ENCODE peak calls at places on chromosomes 3 and 15, in ten cellular contexts. One of them, this sample, is unnamed.

GRCh38 chr15:68818088-68818670 is 2.5 kb downstream of the ANP32A start:
- DNase-seq in bronchial epithelial cell: no peak
- DNase-seq in fibroblast of lung: peak; percentile 73
- DNase-seq in RWPE1: peak; percentile 42
- DNase-seq in CD4-positive, alpha-beta T cell: peak; percentile 75
- DNase-seq in GM12865: peak; percentile 80
- DNase-seq in hepatocyte: peak; percentile 86
- DNase-seq in WERI-Rb-1: peak; percentile 82
- DNase-seq in neural progenitor cell: peak; percentile 87
- DNase-seq in GM10248: peak; percentile 61
- DNase-seq in this sample: peak; percentile 72

GRCh38 chr3:54897028-54897711 is 30.7 kb downstream of the LRTM1 start:
- DNase-seq in CD4-positive, alpha-beta T cell: no peak
- DNase-seq in WERI-Rb-1: no peak
- DNase-seq in GM10248: no peak
- DNase-seq in GM12865: no peak
- DNase-seq in RWPE1: no peak
- DNase-seq in hepatocyte: no peak
- DNase-seq in bronchial epithelial cell: no peak
- DNase-seq in fibroblast of lung: peak; percentile 88
- DNase-seq in neural progenitor cell: no peak
- DNase-seq in this sample: no peak

GRCh38 chr3:187642861-187643260 is 27.3 kb downstream of the SST start:
- DNase-seq in RWPE1: no peak
- DNase-seq in fibroblast of lung: no peak
- DNase-seq in bronchial epithelial cell: no peak
- DNase-seq in hepatocyte: no peak
- DNase-seq in CD4-positive, alpha-beta T cell: no peak
- DNase-seq in GM12865: no peak
- DNase-seq in GM10248: no peak
- DNase-seq in WERI-Rb-1: no peak
- DNase-seq in neural progenitor cell: no peak
- DNase-seq in this sample: no peak

GRCh38 chr3:27253831-27254230 is 115.4 kb downstream of the NEK10 start:
- DNase-seq in CD4-positive, alpha-beta T cell: no peak
- DNase-seq in neural progenitor cell: peak; percentile 68
- DNase-seq in bronchial epithelial cell: peak; percentile 61
- DNase-seq in GM10248: peak; percentile 15
- DNase-seq in GM12865: peak; percentile 44
- DNase-seq in RWPE1: peak; percentile 38
- DNase-seq in hepatocyte: peak; percentile 49
- DNase-seq in fibroblast of lung: peak; percentile 45
- DNase-seq in WERI-Rb-1: peak; percentile 36
- DNase-seq in this sample: peak; percentile 24

GRCh38 chr15:60708684-60709083 is 229.7 kb upstream of the ICE2 start:
- DNase-seq in bronchial epithelial cell: no peak
- DNase-seq in neural progenitor cell: no peak
- DNase-seq in WERI-Rb-1: no peak
- DNase-seq in RWPE1: no peak
- DNase-seq in GM10248: no peak
- DNase-seq in CD4-positive, alpha-beta T cell: no peak
- DNase-seq in fibroblast of lung: peak; percentile 91
- DNase-seq in hepatocyte: no peak
- DNase-seq in GM12865: no peak
- DNase-seq in this sample: no peak

GRCh38 chr3:77682162-77682561 is 642.3 kb downstream of the ROBO2 start:
- DNase-seq in GM10248: no peak
- DNase-seq in neural progenitor cell: no peak
- DNase-seq in GM12865: no peak
- DNase-seq in hepatocyte: no peak
- DNase-seq in RWPE1: no peak
- DNase-seq in CD4-positive, alpha-beta T cell: no peak
- DNase-seq in bronchial epithelial cell: no peak
- DNase-seq in WERI-Rb-1: no peak
- DNase-seq in fibroblast of lung: no peak
- DNase-seq in this sample: no peak

GRCh38 chr3:15795563-15796308 is 2.0 kb downstream of the ANKRD28 start:
- DNase-seq in CD4-positive, alpha-beta T cell: no peak
- DNase-seq in bronchial epithelial cell: peak; percentile 66
- DNase-seq in hepatocyte: no peak
- DNase-seq in fibroblast of lung: peak; percentile 77
- DNase-seq in RWPE1: no peak
- DNase-seq in GM10248: no peak
- DNase-seq in GM12865: peak; percentile 74
- DNase-seq in WERI-Rb-1: no peak
- DNase-seq in neural progenitor cell: no peak
- DNase-seq in this sample: no peak

GRCh38 chr15:99731336-99732267 is 1.6 kb downstream of the LYSMD4 start:
- DNase-seq in fibroblast of lung: no peak
- DNase-seq in RWPE1: no peak
- DNase-seq in neural progenitor cell: peak; percentile 19
- DNase-seq in GM12865: no peak
- DNase-seq in bronchial epithelial cell: no peak
- DNase-seq in CD4-positive, alpha-beta T cell: no peak
- DNase-seq in GM10248: no peak
- DNase-seq in hepatocyte: no peak
- DNase-seq in WERI-Rb-1: no peak
- DNase-seq in this sample: peak; percentile 47

GRCh38 chr3:52248165-52248541 is 2.6 kb downstream of the PPM1M start:
- DNase-seq in bronchial epithelial cell: no peak
- DNase-seq in fibroblast of lung: no peak
- DNase-seq in RWPE1: no peak
- DNase-seq in GM10248: no peak
- DNase-seq in CD4-positive, alpha-beta T cell: no peak
- DNase-seq in hepatocyte: no peak
- DNase-seq in neural progenitor cell: no peak
- DNase-seq in WERI-Rb-1: no peak
- DNase-seq in GM12865: no peak
- DNase-seq in this sample: no peak

GRCh38 chr15:60005352-60006202 is 1.5 kb downstream of the FOXB1 start:
- DNase-seq in fibroblast of lung: no peak
- DNase-seq in GM10248: no peak
- DNase-seq in WERI-Rb-1: peak; percentile 13
- DNase-seq in bronchial epithelial cell: no peak
- DNase-seq in CD4-positive, alpha-beta T cell: no peak
- DNase-seq in GM12865: no peak
- DNase-seq in RWPE1: no peak
- DNase-seq in neural progenitor cell: peak; percentile 48
- DNase-seq in hepatocyte: no peak
- DNase-seq in this sample: peak; percentile 35

GRCh38 chr15:53534105-53534839 is 225.2 kb downstream of the WDR72 start:
- DNase-seq in neural progenitor cell: no peak
- DNase-seq in fibroblast of lung: no peak
- DNase-seq in GM10248: no peak
- DNase-seq in hepatocyte: no peak
- DNase-seq in WERI-Rb-1: no peak
- DNase-seq in GM12865: no peak
- DNase-seq in bronchial epithelial cell: peak; percentile 61
- DNase-seq in RWPE1: no peak
- DNase-seq in CD4-positive, alpha-beta T cell: no peak
- DNase-seq in this sample: no peak

GRCh38 chr3:50388021-50388719 is 28.8 kb upstream of the TMEM115 start:
- DNase-seq in GM10248: no peak
- DNase-seq in WERI-Rb-1: peak; percentile 81
- DNase-seq in RWPE1: no peak
- DNase-seq in fibroblast of lung: no peak
- DNase-seq in hepatocyte: peak; percentile 30
- DNase-seq in neural progenitor cell: peak; percentile 75
- DNase-seq in GM12865: peak; percentile 16
- DNase-seq in CD4-positive, alpha-beta T cell: no peak
- DNase-seq in bronchial epithelial cell: no peak
- DNase-seq in this sample: peak; percentile 68
- TF ChIP-seq CTCF in GM10248: peak; percentile 8
- TF ChIP-seq CTCF in WERI-Rb-1: peak; percentile 90
- TF ChIP-seq CTCF in RWPE1: no peak
- TF ChIP-seq CTCF in fibroblast of lung: no peak
- TF ChIP-seq CTCF in hepatocyte: peak; percentile 28
- TF ChIP-seq CTCF in neural progenitor cell: peak; percentile 62
- TF ChIP-seq CTCF in GM12865: peak; percentile 24
- TF ChIP-seq CTCF in CD4-positive, alpha-beta T cell: no peak
- TF ChIP-seq CTCF in bronchial epithelial cell: peak; percentile 54
- TF ChIP-seq CTCF in this sample: peak; percentile 34

GRCh38 chr15:89034305-89034704 is 54.0 kb upstream of the ABHD2 start:
- DNase-seq in fibroblast of lung: peak; percentile 23
- DNase-seq in GM12865: peak; percentile 13
- DNase-seq in neural progenitor cell: no peak
- DNase-seq in GM10248: no peak
- DNase-seq in hepatocyte: no peak
- DNase-seq in RWPE1: peak; percentile 41
- DNase-seq in CD4-positive, alpha-beta T cell: no peak
- DNase-seq in WERI-Rb-1: no peak
- DNase-seq in bronchial epithelial cell: no peak
- DNase-seq in this sample: no peak
- TF ChIP-seq CTCF in fibroblast of lung: peak; percentile 23
- TF ChIP-seq CTCF in GM12865: no peak
- TF ChIP-seq CTCF in neural progenitor cell: no peak
- TF ChIP-seq CTCF in GM10248: peak; percentile 12
- TF ChIP-seq CTCF in hepatocyte: peak; percentile 39
- TF ChIP-seq CTCF in RWPE1: peak; percentile 58
- TF ChIP-seq CTCF in CD4-positive, alpha-beta T cell: no peak
- TF ChIP-seq CTCF in WERI-Rb-1: peak; percentile 31
- TF ChIP-seq CTCF in bronchial epithelial cell: peak; percentile 27
- TF ChIP-seq CTCF in this sample: no peak

GRCh38 chr3:10941972-10942371 is 50.6 kb upstream of the SLC6A1 start:
- DNase-seq in hepatocyte: no peak
- DNase-seq in fibroblast of lung: no peak
- DNase-seq in neural progenitor cell: peak; percentile 35
- DNase-seq in bronchial epithelial cell: peak; percentile 74
- DNase-seq in WERI-Rb-1: peak; percentile 53
- DNase-seq in RWPE1: no peak
- DNase-seq in GM12865: peak; percentile 29
- DNase-seq in GM10248: no peak
- DNase-seq in CD4-positive, alpha-beta T cell: no peak
- DNase-seq in this sample: peak; percentile 35
- TF ChIP-seq CTCF in hepatocyte: peak; percentile 37
- TF ChIP-seq CTCF in fibroblast of lung: peak; percentile 57
- TF ChIP-seq CTCF in neural progenitor cell: peak; percentile 78
- TF ChIP-seq CTCF in bronchial epithelial cell: peak; percentile 82
- TF ChIP-seq CTCF in WERI-Rb-1: peak; percentile 94
- TF ChIP-seq CTCF in RWPE1: peak; percentile 50
- TF ChIP-seq CTCF in GM12865: peak; percentile 71
- TF ChIP-seq CTCF in GM10248: peak; percentile 43
- TF ChIP-seq CTCF in CD4-positive, alpha-beta T cell: peak; percentile 35
- TF ChIP-seq CTCF in this sample: peak; percentile 84

GRCh38 chr3:156132313-156132712 is 11.9 kb downstream of the KCNAB1 start:
- DNase-seq in CD4-positive, alpha-beta T cell: no peak
- DNase-seq in GM10248: no peak
- DNase-seq in bronchial epithelial cell: no peak
- DNase-seq in neural progenitor cell: no peak
- DNase-seq in RWPE1: no peak
- DNase-seq in GM12865: no peak
- DNase-seq in fibroblast of lung: no peak
- DNase-seq in hepatocyte: no peak
- DNase-seq in WERI-Rb-1: no peak
- DNase-seq in this sample: no peak

GRCh38 chr3:156131241-156131640 is 10.9 kb downstream of the KCNAB1 start:
- DNase-seq in hepatocyte: no peak
- DNase-seq in GM12865: no peak
- DNase-seq in RWPE1: no peak
- DNase-seq in WERI-Rb-1: no peak
- DNase-seq in neural progenitor cell: no peak
- DNase-seq in CD4-positive, alpha-beta T cell: no peak
- DNase-seq in bronchial epithelial cell: no peak
- DNase-seq in fibroblast of lung: no peak
- DNase-seq in GM10248: no peak
- DNase-seq in this sample: no peak

GRCh38 chr3:156140196-156140595 is 19.8 kb downstream of the KCNAB1 start:
- DNase-seq in fibroblast of lung: no peak
- DNase-seq in GM10248: no peak
- DNase-seq in hepatocyte: no peak
- DNase-seq in neural progenitor cell: no peak
- DNase-seq in RWPE1: no peak
- DNase-seq in CD4-positive, alpha-beta T cell: no peak
- DNase-seq in GM12865: no peak
- DNase-seq in bronchial epithelial cell: no peak
- DNase-seq in WERI-Rb-1: no peak
- DNase-seq in this sample: no peak

GRCh38 chr3:156131799-156132198 is 11.4 kb downstream of the KCNAB1 start:
- DNase-seq in GM10248: no peak
- DNase-seq in hepatocyte: no peak
- DNase-seq in bronchial epithelial cell: no peak
- DNase-seq in fibroblast of lung: no peak
- DNase-seq in CD4-positive, alpha-beta T cell: no peak
- DNase-seq in RWPE1: no peak
- DNase-seq in neural progenitor cell: no peak
- DNase-seq in GM12865: no peak
- DNase-seq in WERI-Rb-1: no peak
- DNase-seq in this sample: no peak

GRCh38 chr3:156135921-156136655 is 15.7 kb downstream of the KCNAB1 start:
- DNase-seq in fibroblast of lung: no peak
- DNase-seq in bronchial epithelial cell: no peak
- DNase-seq in hepatocyte: no peak
- DNase-seq in RWPE1: no peak
- DNase-seq in neural progenitor cell: peak; percentile 23
- DNase-seq in GM12865: peak; percentile 19
- DNase-seq in GM10248: no peak
- DNase-seq in CD4-positive, alpha-beta T cell: no peak
- DNase-seq in WERI-Rb-1: no peak
- DNase-seq in this sample: peak; percentile 19
- TF ChIP-seq CTCF in fibroblast of lung: no peak
- TF ChIP-seq CTCF in bronchial epithelial cell: peak; percentile 4
- TF ChIP-seq CTCF in hepatocyte: no peak
- TF ChIP-seq CTCF in RWPE1: no peak
- TF ChIP-seq CTCF in neural progenitor cell: peak; percentile 55
- TF ChIP-seq CTCF in GM12865: peak; percentile 35
- TF ChIP-seq CTCF in GM10248: peak; percentile 18
- TF ChIP-seq CTCF in CD4-positive, alpha-beta T cell: no peak
- TF ChIP-seq CTCF in WERI-Rb-1: peak; percentile 19
- TF ChIP-seq CTCF in this sample: peak; percentile 2

DNA sequence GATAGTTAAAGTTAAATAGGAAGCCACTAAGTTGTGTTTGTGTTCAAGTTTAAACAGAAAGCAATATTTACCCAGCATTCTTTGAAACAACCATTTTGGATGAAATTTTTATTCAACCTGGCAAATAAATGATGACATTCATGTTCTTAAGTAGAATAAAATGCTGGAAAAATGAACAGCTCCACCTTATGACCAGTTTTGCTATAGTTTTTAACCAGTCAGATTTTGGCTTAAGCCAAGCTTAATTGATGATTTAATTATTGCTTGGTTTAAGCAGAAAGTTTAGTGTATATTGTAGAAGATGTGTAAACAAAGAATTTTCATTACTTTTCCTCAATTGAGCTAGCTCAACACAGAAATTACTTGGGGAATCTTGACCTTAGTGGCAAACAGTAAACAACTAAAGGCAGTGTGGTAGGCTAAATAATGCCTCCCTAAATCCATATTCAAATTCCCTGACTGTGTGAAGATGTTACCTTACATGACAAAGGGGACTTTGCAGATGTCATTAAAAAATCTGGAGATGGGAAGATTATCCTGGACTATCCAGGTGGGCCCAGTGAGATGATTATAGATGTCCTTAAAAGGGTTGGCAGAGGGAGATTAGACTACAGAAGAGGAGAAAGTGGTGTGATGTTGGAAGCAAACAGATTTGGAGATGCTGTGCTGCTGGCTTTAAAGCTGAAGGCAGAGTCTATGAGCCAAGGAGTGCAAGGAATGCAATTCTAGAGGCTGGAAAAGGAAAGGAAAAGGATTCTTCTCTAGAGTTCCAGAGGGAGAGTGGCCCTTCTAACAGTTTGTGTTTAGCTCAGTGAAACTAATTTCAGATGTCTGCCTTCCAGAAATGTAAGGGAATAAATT is 448.6 kb upstream of the GOLIM4 start:
- DNase-seq in fibroblast of lung: peak; percentile 2
- DNase-seq in neural progenitor cell: peak; percentile 23
- DNase-seq in GM10248: no peak
- DNase-seq in WERI-Rb-1: peak; percentile 11
- DNase-seq in GM12865: no peak
- DNase-seq in RWPE1: no peak
- DNase-seq in bronchial epithelial cell: peak; percentile 24
- DNase-seq in hepatocyte: no peak
- DNase-seq in CD4-positive, alpha-beta T cell: no peak
- DNase-seq in this sample: no peak
- TF ChIP-seq CTCF in fibroblast of lung: no peak
- TF ChIP-seq CTCF in neural progenitor cell: peak; percentile 10
- TF ChIP-seq CTCF in GM10248: no peak
- TF ChIP-seq CTCF in WERI-Rb-1: no peak
- TF ChIP-seq CTCF in GM12865: no peak
- TF ChIP-seq CTCF in RWPE1: no peak
- TF ChIP-seq CTCF in bronchial epithelial cell: peak; percentile 1
- TF ChIP-seq CTCF in hepatocyte: no peak
- TF ChIP-seq CTCF in CD4-positive, alpha-beta T cell: no peak
- TF ChIP-seq CTCF in this sample: no peak